ENCODE peak calls at places on chromosomes 16 and 17, in eight cellular contexts. F, O, Y, A, X, M, N and W are unnamed samples.
A peak's percentile ranks its signal among the peaks of the same experiment; 100 is the strongest.

GRCh38 chr16:82047787-82048186 is 12.7 kb downstream of the HSD17B2 start:
- DNase-seq in F (no peak), M (no peak), O (no peak), A (no peak), Y (no peak), N (no peak), X (no peak), W (no peak)

GRCh38 chr17:42135664-42136653 is 13.4 kb downstream of the HSPB9 start:
- DNase-seq in O (no peak), M (peak; percentile 89), Y (peak; percentile 62), F (peak; percentile 13), X (no peak), A (no peak), N (no peak), W (peak; percentile 90)

GRCh38 chr17:52134641-52135040 is 23.9 kb downstream of the CA10 start:
- DNase-seq in N (no peak), Y (no peak), X (no peak), O (no peak), A (no peak), F (no peak), M (no peak), W (no peak)

GRCh38 chr17:3794890-3795757 is 5.9 kb downstream of the ITGAE start:
- DNase-seq in F (no peak), M (no peak), N (peak; percentile 26), A (no peak), Y (no peak), O (no peak), X (no peak), W (no peak)

GRCh38 chr17:82962163-82962720 is 117.2 kb upstream of the METRNL start:
- DNase-seq in A (no peak), X (no peak), M (peak; percentile 43), F (no peak), N (no peak), Y (no peak), O (no peak), W (no peak)

GRCh38 chr17:4152471-4152870 is 9.5 kb downstream of the CYB5D2 start:
- DNase-seq in X (no peak), A (no peak), N (no peak), Y (no peak), F (no peak), M (no peak), O (no peak), W (no peak)

GRCh38 chr16:29811896-29812665 is at the start of gene PRRT2:
- DNase-seq in F (peak; percentile 66), A (peak; percentile 64), X (no peak), O (no peak), N (no peak), M (no peak), Y (peak; percentile 63), W (peak; percentile 47)

GRCh38 chr16:67562526-67562917 is at the start of gene CTCF:
- DNase-seq in X (no peak), M (peak; percentile 88), F (peak; percentile 89), A (peak; percentile 87), N (no peak), Y (peak; percentile 69), O (peak; percentile 68), W (peak; percentile 88)

GRCh38 chr16:27377666-27378485 is 24.1 kb upstream of the IL21R start:
- DNase-seq in A (no peak), X (no peak), Y (no peak), M (peak; percentile 8), F (no peak), O (no peak), N (no peak), W (no peak)

GRCh38 chr17:76544123-76544915 is 4.5 kb downstream of the PRCD start:
- DNase-seq in F (peak; percentile 53), X (no peak), A (peak; percentile 82), M (no peak), N (no peak), O (no peak), Y (peak; percentile 22), W (no peak)

GRCh38 chr16:6646891-6647290 is 685.8 kb upstream of the RBFOX1 start:
- DNase-seq in O (no peak), M (no peak), F (no peak), A (no peak), X (no peak), N (no peak), Y (no peak), W (no peak)

GRCh38 chr17:72134560-72135399 is 14.0 kb downstream of the SOX9 start:
- DNase-seq in F (no peak), M (no peak), O (no peak), Y (no peak), N (no peak), A (no peak), X (no peak), W (no peak)

GRCh38 chr16:79561729-79562128 is 38.8 kb downstream of the MAF start:
- DNase-seq in M (peak; percentile 71), Y (no peak), O (no peak), F (no peak), X (no peak), A (no peak), N (no peak), W (no peak)

GRCh38 chr16:69485361-69485760 is 60.9 kb downstream of the CYB5B start:
- DNase-seq in Y (no peak), M (no peak), F (no peak), N (no peak), A (no peak), X (no peak), O (no peak), W (no peak)

GRCh38 chr17:7186241-7186640 is 7.1 kb upstream of the ASGR1 start:
- DNase-seq in X (no peak), A (no peak), M (no peak), N (no peak), F (no peak), O (no peak), Y (peak; percentile 35), W (no peak)

GRCh38 chr17:33647976-33648375 is 354.9 kb upstream of the ASIC2 start:
- DNase-seq in O (no peak), A (peak; percentile 7), M (no peak), Y (no peak), F (no peak), X (no peak), N (no peak), W (peak; percentile 11)

GRCh38 chr17:48722201-48722907 is at the start of gene PRAC1:
- DNase-seq in N (no peak), X (no peak), A (no peak), M (no peak), F (no peak), Y (no peak), O (no peak), W (no peak)

GRCh38 chr16:30609002-30609927 is 924 bp downstream of the ZNF689 start:
- DNase-seq in X (no peak), N (no peak), A (no peak), Y (peak; percentile 58), F (peak; percentile 65), O (peak; percentile 9), M (peak; percentile 70), W (peak; percentile 59)

GRCh38 chr16:70490261-70490660 is 33.1 kb downstream of the COG4 start:
- DNase-seq in A (no peak), O (no peak), F (no peak), N (no peak), X (no peak), Y (peak; percentile 57), M (no peak), W (no peak)

GRCh38 chr16:11552445-11552844 is 34.3 kb downstream of the LITAF start:
- DNase-seq in A (no peak), F (no peak), M (no peak), X (no peak), Y (no peak), O (no peak), N (no peak), W (no peak)

GRCh38 chr17:76000016-76000754 is 470 bp upstream of the CDK3 start:
- DNase-seq in X (no peak), O (no peak), A (no peak), Y (peak; percentile 69), N (peak; percentile 47), M (peak; percentile 75), F (peak; percentile 20), W (peak; percentile 74)

GRCh38 chr16:28981517-28981916 is 3.3 kb upstream of the LAT start:
- DNase-seq in F (no peak), Y (peak; percentile 67), M (no peak), A (no peak), O (no peak), N (no peak), X (no peak), W (peak; percentile 34)

GRCh38 chr17:37543527-37544122 is 53.9 kb downstream of the DUSP14 start:
- DNase-seq in O (no peak), A (no peak), F (no peak), Y (no peak), X (no peak), N (no peak), M (no peak), W (no peak)